ENCODE peak calls at places on chromosome 4, in eight cellular contexts. One of them, this sample, is unnamed.
A peak's percentile ranks its signal among the peaks of the same experiment; 100 is the strongest.

GRCh38 chr4:95798727-95799126 is 41.2 kb upstream of the PDHA2 start:
- DNase-seq in H9: peak; percentile 38
- DNase-seq in CD8-positive, alpha-beta memory T cell: no peak
- DNase-seq in pancreas: no peak
- DNase-seq in psoas muscle: no peak
- DNase-seq in mesendoderm: peak; percentile 88
- DNase-seq in A549: no peak
- DNase-seq in DND-41: no peak
- DNase-seq in this sample: no peak

GRCh38 chr4:183450108-183450507 is 5.7 kb downstream of the CDKN2AIP start:
- DNase-seq in pancreas: no peak
- DNase-seq in A549: no peak
- DNase-seq in CD8-positive, alpha-beta memory T cell: no peak
- DNase-seq in mesendoderm: no peak
- DNase-seq in DND-41: no peak
- DNase-seq in H9: no peak
- DNase-seq in psoas muscle: no peak
- DNase-seq in this sample: no peak

GRCh38 chr4:154779362-154779947 is 1.6 kb upstream of the RBM46 start:
- DNase-seq in H9: no peak
- DNase-seq in CD8-positive, alpha-beta memory T cell: no peak
- DNase-seq in A549: peak; percentile 42
- DNase-seq in DND-41: no peak
- DNase-seq in psoas muscle: no peak
- DNase-seq in pancreas: no peak
- DNase-seq in mesendoderm: peak; percentile 46
- DNase-seq in this sample: no peak

GRCh38 chr4:38757945-38758344 is 24.8 kb downstream of the TLR10 start:
- DNase-seq in pancreas: no peak
- DNase-seq in DND-41: no peak
- DNase-seq in H9: peak; percentile 69
- DNase-seq in A549: peak; percentile 40
- DNase-seq in mesendoderm: peak; percentile 66
- DNase-seq in CD8-positive, alpha-beta memory T cell: no peak
- DNase-seq in psoas muscle: no peak
- DNase-seq in this sample: no peak

GRCh38 chr4:1855334-1856070 is 454 bp downstream of the LETM1 start:
- DNase-seq in mesendoderm: no peak
- DNase-seq in A549: no peak
- DNase-seq in CD8-positive, alpha-beta memory T cell: no peak
- DNase-seq in H9: no peak
- DNase-seq in psoas muscle: peak; percentile 47
- DNase-seq in DND-41: peak; percentile 26
- DNase-seq in pancreas: peak; percentile 80
- DNase-seq in this sample: no peak

GRCh38 chr4:148114436-148114835 is 327.8 kb downstream of the NR3C2 start:
- DNase-seq in pancreas: no peak
- DNase-seq in mesendoderm: no peak
- DNase-seq in CD8-positive, alpha-beta memory T cell: no peak
- DNase-seq in A549: no peak
- DNase-seq in DND-41: no peak
- DNase-seq in psoas muscle: no peak
- DNase-seq in H9: no peak
- DNase-seq in this sample: no peak

GRCh38 chr4:155473420-155474095 is 96.8 kb upstream of the MAP9 start:
- DNase-seq in pancreas: no peak
- DNase-seq in psoas muscle: no peak
- DNase-seq in mesendoderm: peak; percentile 82
- DNase-seq in DND-41: no peak
- DNase-seq in A549: no peak
- DNase-seq in H9: no peak
- DNase-seq in CD8-positive, alpha-beta memory T cell: no peak
- DNase-seq in this sample: no peak

GRCh38 chr4:40661803-40662202 is 32.1 kb upstream of the RBM47 start:
- DNase-seq in A549: no peak
- DNase-seq in H9: no peak
- DNase-seq in mesendoderm: no peak
- DNase-seq in DND-41: no peak
- DNase-seq in pancreas: no peak
- DNase-seq in CD8-positive, alpha-beta memory T cell: no peak
- DNase-seq in psoas muscle: no peak
- DNase-seq in this sample: no peak

GRCh38 chr4:13918110-13918509 is 290.6 kb upstream of the BOD1L1 start:
- DNase-seq in CD8-positive, alpha-beta memory T cell: no peak
- DNase-seq in H9: no peak
- DNase-seq in A549: peak; percentile 63
- DNase-seq in psoas muscle: peak; percentile 39
- DNase-seq in DND-41: no peak
- DNase-seq in pancreas: no peak
- DNase-seq in mesendoderm: no peak
- DNase-seq in this sample: no peak

GRCh38 chr4:8398347-8398746 is 42.2 kb downstream of the ACOX3 start:
- DNase-seq in psoas muscle: no peak
- DNase-seq in pancreas: no peak
- DNase-seq in mesendoderm: no peak
- DNase-seq in A549: no peak
- DNase-seq in DND-41: no peak
- DNase-seq in H9: no peak
- DNase-seq in CD8-positive, alpha-beta memory T cell: no peak
- DNase-seq in this sample: no peak

DNA sequence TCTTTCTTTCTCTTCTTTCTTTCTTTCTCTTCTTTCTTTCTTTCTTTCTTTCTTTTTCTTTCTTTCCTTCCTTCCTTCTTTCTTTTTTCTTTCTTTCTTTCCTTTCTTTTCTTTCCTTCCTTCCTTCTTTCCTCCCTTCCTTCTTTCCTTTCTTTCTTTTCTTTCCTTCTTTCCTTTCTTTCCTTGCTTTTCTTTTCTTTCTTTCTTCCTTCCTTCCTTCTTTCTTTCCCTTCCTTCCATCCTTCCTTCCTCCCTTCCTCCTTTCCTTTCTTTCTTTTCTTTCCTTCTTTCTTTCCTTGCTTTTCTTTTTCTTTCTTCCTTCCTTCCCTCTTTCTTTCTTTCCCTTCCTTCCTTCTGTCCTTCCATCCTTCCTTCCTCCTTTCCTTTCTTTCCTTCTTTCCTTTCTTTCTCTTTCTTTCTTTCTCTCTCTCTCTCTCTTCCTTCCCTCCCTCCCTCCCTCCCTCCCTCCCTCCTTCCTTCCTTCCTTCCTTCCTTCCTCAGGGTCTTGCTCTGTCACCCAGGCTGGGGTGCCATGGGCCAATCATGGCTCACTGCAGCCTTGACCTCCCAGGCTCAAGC is 13.6 kb upstream of the SPARCL1 start:
- DNase-seq in H9: no peak
- DNase-seq in psoas muscle: no peak
- DNase-seq in DND-41: no peak
- DNase-seq in mesendoderm: no peak
- DNase-seq in CD8-positive, alpha-beta memory T cell: no peak
- DNase-seq in pancreas: no peak
- DNase-seq in A549: no peak
- DNase-seq in this sample: no peak
- H3K27ac ChIP-seq in H9: no peak overlapping the region
- H3K27ac ChIP-seq in psoas muscle: no peak overlapping the region
- H3K27ac ChIP-seq in DND-41: no peak overlapping the region
- H3K27ac ChIP-seq in mesendoderm: no peak overlapping the region
- H3K27ac ChIP-seq in CD8-positive, alpha-beta memory T cell: no peak overlapping the region
- H3K27ac ChIP-seq in pancreas: no peak overlapping the region
- H3K27ac ChIP-seq in A549: no peak overlapping the region
- H3K27ac ChIP-seq in this sample: no peak overlapping the region

GRCh38 chr4:113845138-113845537 is 83.6 kb upstream of the CAMK2D start:
- DNase-seq in psoas muscle: no peak
- DNase-seq in A549: no peak
- DNase-seq in DND-41: no peak
- DNase-seq in H9: no peak
- DNase-seq in CD8-positive, alpha-beta memory T cell: no peak
- DNase-seq in pancreas: no peak
- DNase-seq in mesendoderm: no peak
- DNase-seq in this sample: no peak
- H3K27ac ChIP-seq in psoas muscle: no peak overlapping the region
- H3K27ac ChIP-seq in A549: no peak overlapping the region
- H3K27ac ChIP-seq in DND-41: no peak overlapping the region
- H3K27ac ChIP-seq in H9: no peak overlapping the region
- H3K27ac ChIP-seq in CD8-positive, alpha-beta memory T cell: no peak overlapping the region
- H3K27ac ChIP-seq in pancreas: no peak overlapping the region
- H3K27ac ChIP-seq in mesendoderm: no peak overlapping the region
- H3K27ac ChIP-seq in this sample: no peak overlapping the region

GRCh38 chr4:168859100-168859499 is 151.0 kb downstream of the CBR4 start:
- DNase-seq in DND-41: no peak
- DNase-seq in mesendoderm: no peak
- DNase-seq in H9: no peak
- DNase-seq in A549: no peak
- DNase-seq in pancreas: no peak
- DNase-seq in CD8-positive, alpha-beta memory T cell: no peak
- DNase-seq in psoas muscle: no peak
- DNase-seq in this sample: no peak
- H3K27ac ChIP-seq in DND-41: no peak overlapping the region
- H3K27ac ChIP-seq in mesendoderm: no peak overlapping the region
- H3K27ac ChIP-seq in H9: no peak overlapping the region
- H3K27ac ChIP-seq in A549: peak overlapping the region; percentile 36
- H3K27ac ChIP-seq in pancreas: no peak overlapping the region
- H3K27ac ChIP-seq in CD8-positive, alpha-beta memory T cell: no peak overlapping the region
- H3K27ac ChIP-seq in psoas muscle: no peak overlapping the region
- H3K27ac ChIP-seq in this sample: no peak overlapping the region

GRCh38 chr4:99219479-99219878 is 433 bp upstream of the ADH6 start:
- DNase-seq in pancreas: no peak
- DNase-seq in A549: no peak
- DNase-seq in CD8-positive, alpha-beta memory T cell: no peak
- DNase-seq in DND-41: no peak
- DNase-seq in psoas muscle: no peak
- DNase-seq in mesendoderm: peak; percentile 82
- DNase-seq in H9: no peak
- DNase-seq in this sample: no peak

GRCh38 chr4:99219072-99219471 is at the start of gene ADH6:
- DNase-seq in H9: no peak
- DNase-seq in CD8-positive, alpha-beta memory T cell: no peak
- DNase-seq in A549: no peak
- DNase-seq in psoas muscle: no peak
- DNase-seq in pancreas: no peak
- DNase-seq in DND-41: no peak
- DNase-seq in mesendoderm: peak; percentile 52
- DNase-seq in this sample: no peak

GRCh38 chr4:99221980-99222379 is 2.9 kb upstream of the ADH6 start:
- DNase-seq in DND-41: no peak
- DNase-seq in CD8-positive, alpha-beta memory T cell: no peak
- DNase-seq in psoas muscle: no peak
- DNase-seq in H9: no peak
- DNase-seq in mesendoderm: peak; percentile 80
- DNase-seq in A549: peak; percentile 1
- DNase-seq in pancreas: no peak
- DNase-seq in this sample: no peak
- H3K27ac ChIP-seq in DND-41: no peak overlapping the region
- H3K27ac ChIP-seq in CD8-positive, alpha-beta memory T cell: no peak overlapping the region
- H3K27ac ChIP-seq in psoas muscle: no peak overlapping the region
- H3K27ac ChIP-seq in H9: no peak overlapping the region
- H3K27ac ChIP-seq in mesendoderm: no peak overlapping the region
- H3K27ac ChIP-seq in A549: no peak overlapping the region
- H3K27ac ChIP-seq in pancreas: no peak overlapping the region
- H3K27ac ChIP-seq in this sample: no peak overlapping the region

This sample was measured in substantia nigra.